ENCODE peak calls at places on chromosomes 11 and 22, in five cellular contexts. Y is esophagus squamous epithelium, U is heart right ventricle, Z is body of pancreas, C is Karpas-422. M is an unnamed sample.

GRCh38 chr22:32623943-32624342 is 149.3 kb downstream of the FBXO7 start:
- DNase-seq in Z (peak; percentile 40), C (no peak), Y (no peak), U (peak; percentile 56), M (peak; percentile 86)

GRCh38 chr11:133893381-133893780 is 48.1 kb upstream of the SPATA19 start:
- DNase-seq in Z (no peak), Y (no peak), C (no peak), U (no peak), M (no peak)

GRCh38 chr11:120039031-120039430 is 98.9 kb downstream of the TRIM29 start:
- DNase-seq in Z (no peak), C (no peak), U (no peak), Y (no peak), M (peak; percentile 2)

GRCh38 chr22:35630891-35631290 is 13.8 kb upstream of the MB start:
- DNase-seq in U (no peak), Y (no peak), C (peak; percentile 25), Z (no peak), M (no peak)

GRCh38 chr11:101576536-101576935 is 7.3 kb downstream of the TRPC6 start:
- DNase-seq in U (no peak), Y (no peak), C (no peak), Z (no peak), M (no peak)

GRCh38 chr11:39461065-39461464 is 1998.4 kb downstream of the LRRC4C start:
- DNase-seq in C (no peak), Y (no peak), U (no peak), Z (no peak), M (no peak)

GRCh38 chr11:71326328-71326940 is 74.1 kb upstream of the SHANK2 start:
- DNase-seq in C (no peak), U (no peak), Z (no peak), Y (no peak), M (no peak)

GRCh38 chr11:37076866-37077265 is 478.8 kb upstream of the RAG2 start:
- DNase-seq in U (no peak), C (no peak), Z (no peak), Y (no peak), M (no peak)

GRCh38 chr11:206516-207212 is 535 bp downstream of the BET1L start:
- DNase-seq in Z (peak; percentile 48), U (no peak), C (peak; percentile 63), Y (no peak), M (no peak)

GRCh38 chr11:27904358-27905055 is 203.4 kb downstream of the KIF18A start:
- DNase-seq in Y (no peak), C (no peak), U (no peak), Z (no peak), M (no peak)

GRCh38 chr22:29733362-29734322 is 13.8 kb downstream of the CABP7 start:
- DNase-seq in U (no peak), Z (peak; percentile 60), Y (no peak), C (peak; percentile 77), M (no peak)

GRCh38 chr11:113593698-113594308 is 112.3 kb downstream of the TMPRSS5 start:
- DNase-seq in Y (no peak), C (no peak), Z (no peak), U (no peak), M (no peak)

GRCh38 chr11:66934971-66935779 is 23.0 kb downstream of the PC start:
- DNase-seq in Y (no peak), Z (no peak), U (no peak), C (no peak), M (no peak)

GRCh38 chr22:27461470-27461869 is 340.1 kb downstream of the MN1 start:
- DNase-seq in C (no peak), Y (no peak), Z (no peak), U (no peak), M (peak; percentile 76)

GRCh38 chr22:27825174-27825573 is 23.6 kb upstream of the MN1 start:
- DNase-seq in Z (no peak), U (no peak), C (peak; percentile 68), Y (no peak), M (no peak)

GRCh38 chr11:57318178-57318577 is 6.6 kb downstream of the TNKS1BP1 start:
- DNase-seq in U (peak; percentile 62), C (no peak), Z (peak; percentile 66), Y (no peak), M (no peak)

GRCh38 chr11:112730591-112730990 is 230.6 kb upstream of the NCAM1 start:
- DNase-seq in U (no peak), Y (no peak), Z (no peak), C (no peak), M (no peak)

GRCh38 chr11:16356751-16357365 is 512 bp upstream of the SOX6 start:
- DNase-seq in Z (peak; percentile 10), C (no peak), U (peak; percentile 61), Y (no peak), M (no peak)

GRCh38 chr11:118200901-118201680 is 23.7 kb downstream of the JAML start:
- DNase-seq in Y (no peak), Z (no peak), C (no peak), U (no peak), M (no peak)

GRCh38 chr11:3126207-3126865 is 38.8 kb downstream of the OSBPL5 start:
- DNase-seq in Y (no peak), U (peak; percentile 46), Z (no peak), C (no peak), M (peak; percentile 67)

GRCh38 chr22:20192972-20193760 is 42.3 kb upstream of the CCDC188 start:
- DNase-seq in C (no peak), Y (no peak), U (no peak), Z (no peak), M (no peak)

GRCh38 chr22:36584666-36585065 is 55.7 kb upstream of the EIF3D start:
- DNase-seq in C (no peak), Z (no peak), Y (no peak), U (no peak), M (no peak)

GRCh38 chr22:47423861-47424820 is 661.7 kb downstream of the TBC1D22A start:
- DNase-seq in C (no peak), Y (no peak), U (no peak), Z (no peak), M (no peak)

GRCh38 chr11:134086376-134086775 is 17.5 kb downstream of the JAM3 start:
- DNase-seq in C (no peak), Y (no peak), Z (no peak), U (no peak), M (no peak)

GRCh38 chr11:131629925-131630324 is 259.5 kb downstream of the NTM start:
- DNase-seq in U (no peak), Y (no peak), C (no peak), Z (no peak), M (no peak)

GRCh38 chr11:131628739-131629138 is 258.3 kb downstream of the NTM start:
- DNase-seq in U (no peak), Y (no peak), Z (no peak), C (no peak), M (no peak)

GRCh38 chr11:131622193-131622592 is 251.8 kb downstream of the NTM start:
- DNase-seq in Z (no peak), Y (no peak), U (no peak), C (no peak), M (no peak)

GRCh38 chr11:131626761-131627160 is 256.3 kb downstream of the NTM start:
- DNase-seq in U (no peak), Z (no peak), C (no peak), Y (no peak), M (no peak)

DNA sequence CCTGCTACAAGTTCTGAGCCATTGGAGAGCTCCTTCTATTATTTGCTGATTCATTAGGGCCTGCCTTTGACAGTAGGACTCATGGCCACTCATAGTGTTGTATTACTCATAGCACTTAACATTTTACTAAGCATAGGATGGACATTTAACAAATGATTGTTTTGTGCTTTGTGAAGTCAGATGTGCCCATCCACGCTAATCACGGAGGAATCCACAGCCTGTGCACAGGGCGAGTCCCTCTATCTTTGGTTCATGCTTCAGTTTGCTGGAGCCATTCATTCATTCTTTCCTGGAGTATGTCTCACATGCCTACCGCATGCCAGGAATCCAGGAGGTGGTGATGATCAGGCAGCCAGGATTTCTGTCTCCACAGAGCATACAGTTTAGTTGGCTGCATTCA is 254.1 kb downstream of the NTM start:
- DNase-seq in Y (no peak), U (no peak), Z (no peak), C (no peak), M (no peak)
- H3K27ac ChIP-seq in Y (no peak overlapping the region), U (no peak overlapping the region), Z (no peak overlapping the region), C (no peak overlapping the region), M (no peak overlapping the region)

DNA sequence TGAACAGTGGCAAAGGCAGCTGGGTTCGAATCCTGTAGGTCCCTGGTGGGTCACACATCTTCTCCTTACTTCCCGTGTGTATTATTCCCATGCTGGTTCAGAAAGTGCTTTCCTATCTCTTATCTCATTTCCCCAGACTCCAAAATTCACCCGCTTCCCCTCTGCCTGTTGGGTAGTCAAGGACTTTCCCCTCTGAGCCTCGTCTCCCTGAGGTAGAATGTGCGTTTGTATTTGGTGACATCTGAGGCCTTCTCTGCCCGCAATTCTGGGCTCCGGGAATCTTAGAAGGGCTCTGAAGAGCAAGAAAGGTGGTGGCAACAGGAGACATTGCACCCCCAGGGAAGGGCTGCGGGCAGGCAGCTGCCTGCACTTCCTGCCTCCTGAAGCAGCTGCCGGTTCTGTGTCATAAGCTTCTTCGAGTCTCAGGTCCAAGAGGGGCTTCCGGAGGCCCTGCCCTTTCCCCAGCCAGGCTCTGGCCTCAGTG is 5.9 kb downstream of the LRRC32 start:
- DNase-seq in Z (no peak), C (no peak), U (no peak), Y (no peak), M (no peak)
- H3K36me3 ChIP-seq in Z (no peaks in the 10 kb centered on the region), C (no peaks in the 10 kb centered on the region), U (peaks cover 55% of the 10 kb centered on the region), Y (no peaks in the 10 kb centered on the region), M (peaks cover 27% of the 10 kb centered on the region)

DNA sequence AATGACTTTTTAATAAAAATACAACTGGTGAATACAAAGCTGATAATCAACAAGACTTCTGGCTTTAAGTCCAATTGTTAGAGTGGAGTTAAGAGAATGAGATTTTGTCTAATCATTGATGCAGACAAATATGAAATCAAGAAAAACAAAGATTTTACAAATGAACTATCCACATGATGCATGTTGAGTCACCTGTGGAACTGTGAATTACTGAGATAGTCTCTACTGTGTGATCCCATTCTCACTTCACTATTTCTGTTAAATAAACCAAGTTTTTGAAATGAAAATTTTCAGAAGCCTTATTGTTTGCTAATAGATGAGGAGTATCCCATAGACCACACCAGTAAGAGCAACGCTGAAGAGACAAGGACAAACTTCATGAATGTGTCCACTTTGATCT is 8.4 kb upstream of the CTSC start:
- DNase-seq in Z (no peak), U (no peak), C (no peak), Y (no peak), M (no peak)
- H3K4me1 ChIP-seq in Z (peaks cover 7% of the 10 kb centered on the region), U (no peaks in the 10 kb centered on the region), C (no peaks in the 10 kb centered on the region), Y (peaks cover 4% of the 10 kb centered on the region), M (no peaks in the 10 kb centered on the region)

GRCh38 chr22:33807465-33807864 is 112.8 kb downstream of the LARGE1 start:
- DNase-seq in C (no peak), Z (no peak), Y (no peak), U (no peak), M (no peak)
- H3K27ac ChIP-seq in C (no peak overlapping the region), Z (no peak overlapping the region), Y (no peak overlapping the region), U (no peak overlapping the region), M (no peak overlapping the region)

GRCh38 chr11:6482431-6482830 is 1.1 kb downstream of the TIMM10B start:
- DNase-seq in C (no peak), Y (no peak), U (no peak), Z (no peak), M (no peak)
- H3K36me3 ChIP-seq in C (peaks cover 40% of the 10 kb centered on the region), Y (peaks cover 3% of the 10 kb centered on the region), U (peaks cover 72% of the 10 kb centered on the region), Z (peaks cover 9% of the 10 kb centered on the region), M (peaks cover 66% of the 10 kb centered on the region)

DNA sequence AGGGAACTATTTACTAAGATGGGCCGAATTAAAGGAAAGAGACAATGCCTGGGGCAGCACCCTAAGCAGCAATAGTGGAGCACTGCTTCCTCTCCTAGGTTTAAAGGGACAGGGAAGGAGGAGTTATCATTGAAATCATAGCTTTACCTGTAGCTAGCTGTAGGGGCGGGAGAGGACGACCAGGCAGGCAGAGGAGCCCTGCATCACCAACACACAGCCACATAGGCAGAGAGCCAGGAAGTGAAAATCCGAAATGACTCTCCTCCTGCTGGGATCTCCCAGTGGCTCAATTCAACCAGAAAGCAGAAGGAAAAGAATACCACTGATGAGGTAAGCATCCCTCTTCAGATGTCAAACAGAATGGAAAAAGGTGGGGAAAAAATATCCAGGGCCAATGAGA is 20.4 kb downstream of the MRGPRX4 start:
- DNase-seq in Y (no peak), Z (no peak), C (no peak), U (no peak), M (no peak)
- H3K4me1 ChIP-seq in Y (no peaks in the 10 kb centered on the region), Z (no peaks in the 10 kb centered on the region), C (no peaks in the 10 kb centered on the region), U (no peaks in the 10 kb centered on the region), M (no peaks in the 10 kb centered on the region)

M was measured in ascending aorta.